ENCODE peak calls at places on chromosomes 1 and 21, in four cellular contexts. V is activated CD4-positive, alpha-beta T cell treated with anti-CD3 and anti-CD28 coated beads, Interleukin-2, amount 50 U/mL, for 1 hour; K is Calu3; W is H7. T is an unnamed sample.

GRCh38 chr1:84374991-84375838 is 23.1 kb upstream of the DNASE2B start:
- DNase-seq in W (no peak), V (no peak), K (no peak), T (no peak)

GRCh38 chr21:30194701-30195299 is 21.1 kb downstream of the CLDN8 start:
- DNase-seq in K (peak), V (no peak), W (peak), T (peak)

GRCh38 chr1:9724706-9725476 is 73.4 kb downstream of the PIK3CD start:
- DNase-seq in W (peak), V (peak), K (peak), T (peak)

GRCh38 chr1:86687595-86687994 is 16.8 kb upstream of the SH3GLB1 start:
- DNase-seq in K (no peak), V (no peak), W (no peak), T (no peak)

GRCh38 chr21:29645666-29646553 is 293.9 kb downstream of the GRIK1 start:
- DNase-seq in V (no peak), W (no peak), K (no peak), T (no peak)

GRCh38 chr1:181135462-181135781 is 46.9 kb downstream of the IER5 start:
- DNase-seq in V (peak), W (peak), K (no peak), T (no peak)

GRCh38 chr21:28822882-28823335 is 169.8 kb downstream of the LTN1 start:
- DNase-seq in W (no peak), V (no peak), K (no peak), T (no peak)

GRCh38 chr21:26070822-26071425 is 99.6 kb downstream of the APP start:
- DNase-seq in K (no peak), W (peak), V (peak), T (no peak)

GRCh38 chr1:199931666-199932377 is 95.7 kb upstream of the NR5A2 start:
- DNase-seq in V (peak), K (peak), W (no peak), T (no peak)

GRCh38 chr1:245677446-245678240 is 522.9 kb downstream of the KIF26B start:
- DNase-seq in V (no peak), K (no peak), W (peak), T (no peak)

GRCh38 chr1:167707942-167708341 is 13.8 kb upstream of the MPZL1 start:
- DNase-seq in W (no peak), V (no peak), K (no peak), T (no peak)

GRCh38 chr1:186792870-186793581 is 35.7 kb upstream of the PLA2G4A start:
- DNase-seq in K (peak), V (no peak), W (no peak), T (no peak)

GRCh38 chr21:15127437-15127836 is 62.6 kb upstream of the NRIP1 start:
- DNase-seq in K (no peak), V (no peak), W (no peak), T (no peak)

GRCh38 chr1:21468597-21468996 is 28.7 kb downstream of the NBPF3 start:
- DNase-seq in V (peak), W (peak), K (no peak), T (no peak)

GRCh38 chr1:30733520-30733919 is 10.1 kb upstream of the MATN1 start:
- DNase-seq in V (no peak), W (peak), K (no peak), T (no peak)

GRCh38 chr1:29236993-29237905 is 927 bp downstream of the PTPRU start:
- DNase-seq in V (no peak), K (peak), W (peak), T (peak)

GRCh38 chr21:36005018-36005417 is 55.3 kb downstream of the SETD4 start:
- DNase-seq in K (no peak), V (no peak), W (peak), T (no peak)

GRCh38 chr1:116489231-116489697 is 81.6 kb downstream of the CD58 start:
- DNase-seq in W (no peak), K (peak), V (no peak), T (peak)